ENCODE peak calls at places on chromosomes 11 and 22, in six cellular contexts. C is adrenal gland, J is H1, T is IMR-90, G is esophagus squamous epithelium, K is stomach. S is an unnamed sample. For H3K4me1, the result is how much of the 10 kb centered on the place peaks cover.

GRCh38 chr11:113161671-113162589 is 152.5 kb upstream of the TTC12 start:
- DNase-seq in C (peak), J (no peak), T (no peak), G (no peak), K (peak), S (peak)

GRCh38 chr22:23060612-23061400 is 9.5 kb upstream of the GNAZ start:
- DNase-seq in C (no peak), J (no peak), T (no peak), G (no peak), K (peak), S (peak)

GRCh38 chr11:72010529-72011233 is 12.0 kb downstream of the IL18BP start:
- DNase-seq in C (peak), J (no peak), T (no peak), G (no peak), K (no peak), S (no peak)

GRCh38 chr22:46456818-46457163 is 80.6 kb downstream of the CELSR1 start:
- DNase-seq in C (no peak), J (no peak), T (no peak), G (no peak), K (no peak), S (no peak)

GRCh38 chr11:65539401-65540289 is 14.8 kb downstream of the SCYL1 start:
- DNase-seq in C (no peak), J (peak), T (no peak), G (no peak), K (peak), S (no peak)

GRCh38 chr11:31408205-31408604 is 38.5 kb downstream of the DNAJC24 start:
- DNase-seq in C (no peak), J (no peak), T (no peak), G (no peak), K (no peak), S (no peak)

GRCh38 chr11:94897330-94897768 is 76.0 kb downstream of the CWC15 start:
- DNase-seq in C (peak), J (peak), T (peak), G (no peak), K (peak), S (peak)

GRCh38 chr22:25745341-25746011 is 3.5 kb downstream of the MYO18B start:
- DNase-seq in C (no peak), J (no peak), T (peak), G (no peak), K (no peak), S (no peak)

GRCh38 chr11:8809605-8810272 is 101.2 kb upstream of the AKIP1 start:
- DNase-seq in C (no peak), J (no peak), T (no peak), G (no peak), K (no peak), S (peak)

GRCh38 chr11:65060913-65061408 is 2.6 kb upstream of the NAALADL1 start:
- DNase-seq in C (no peak), J (peak), T (no peak), G (no peak), K (no peak), S (no peak)

GRCh38 chr11:1192741-1193325 is 30.0 kb upstream of the MUC5B start:
- DNase-seq in C (no peak), J (no peak), T (no peak), G (no peak), K (no peak), S (no peak)

GRCh38 chr11:103582351-103582909 is 454.0 kb upstream of the DDI1 start:
- DNase-seq in C (no peak), J (no peak), T (peak), G (no peak), K (no peak), S (no peak)

GRCh38 chr11:57903441-57904123 is 120.1 kb upstream of the OR9Q1 start:
- DNase-seq in C (no peak), J (no peak), T (peak), G (no peak), K (peak), S (no peak)

GRCh38 chr22:37569009-37569920 is 9.0 kb downstream of the CDC42EP1 start:
- DNase-seq in C (no peak), J (no peak), T (no peak), G (no peak), K (peak), S (no peak)

GRCh38 chr11:68962527-68963250 is 18.1 kb downstream of the MRGPRD start:
- DNase-seq in C (no peak), J (no peak), T (no peak), G (no peak), K (no peak), S (no peak)

GRCh38 chr22:35437038-35437437 is 37.1 kb downstream of the MCM5 start:
- DNase-seq in C (no peak), J (peak), T (no peak), G (no peak), K (no peak), S (peak)
- TF ChIP-seq POLR2A in C (no peak), J (no peak), T (no peak), G (no peak), K (no peak), S (no peak)

DNA sequence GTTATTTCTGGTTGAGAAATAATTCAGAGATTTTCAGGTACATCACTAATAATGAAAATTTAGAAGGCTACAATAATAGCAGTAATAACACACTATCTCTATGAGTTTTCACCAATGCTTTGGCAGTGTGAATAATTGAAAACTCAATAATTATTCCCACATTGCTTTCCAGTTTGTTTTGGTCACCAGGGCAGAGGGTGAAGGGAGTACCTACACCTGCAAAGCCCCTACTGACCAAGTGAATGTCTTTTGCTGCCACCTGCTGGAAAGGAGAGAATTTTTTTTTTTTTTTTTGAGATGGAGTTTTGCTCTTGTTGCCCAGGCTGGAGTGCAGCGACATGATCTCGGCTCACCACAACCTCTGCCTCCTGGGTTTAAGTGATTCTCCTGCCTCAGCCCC is 3.2 kb downstream of the NELL1 start:
- DNase-seq in C (no peak), J (no peak), T (no peak), G (no peak), K (no peak), S (no peak)
- TF ChIP-seq CTCF in C (peak), J (no peak), T (peak), G (peak), K (peak), S (no peak)

GRCh38 chr11:128494418-128495332 is 92.7 kb downstream of the ETS1 start:
- DNase-seq in C (no peak), J (no peak), T (no peak), G (no peak), K (no peak), S (no peak)
- H3K4me1 ChIP-seq in C (under half), J (under half), T (under half), G (under half), K (under half), S (under half)

GRCh38 chr11:12006552-12007229 is 1.7 kb downstream of the DKK3 start:
- DNase-seq in C (no peak), J (no peak), T (no peak), G (no peak), K (no peak), S (no peak)

GRCh38 chr11:12005476-12005875 is 3.0 kb downstream of the DKK3 start:
- DNase-seq in C (no peak), J (no peak), T (peak), G (no peak), K (no peak), S (no peak)

GRCh38 chr11:12008790-12009616 is 577 bp upstream of the DKK3 start:
- DNase-seq in C (peak), J (peak), T (peak), G (no peak), K (peak), S (peak)

GRCh38 chr11:12007769-12008737 is at the start of gene DKK3:
- DNase-seq in C (no peak), J (peak), T (peak), G (no peak), K (no peak), S (peak)

GRCh38 chr11:12007230-12007593 is 1.2 kb downstream of the DKK3 start:
- DNase-seq in C (no peak), J (no peak), T (no peak), G (no peak), K (no peak), S (no peak)
- TF ChIP-seq POLR2A in C (no peak), J (no peak), T (no peak), G (no peak), K (no peak), S (no peak)

S was measured in testis.